ENCODE peak calls at places on chromosomes 5 and 9, in six cellular contexts. F, K, U, C, I and H are unnamed samples.

GRCh38 chr5:72140711-72141110 is 33.4 kb downstream of the MAP1B start:
- DNase-seq in F (no peak), K (no peak), U (no peak), C (no peak), I (no peak), H (no peak)

GRCh38 chr9:92325991-92326500 is 293 bp downstream of the CENPP start:
- DNase-seq in F (no peak), K (no peak), U (peak; percentile 41), C (peak; percentile 2), I (peak; percentile 30), H (no peak)

GRCh38 chr5:154648706-154649105 is 106.5 kb upstream of the LARP1 start:
- DNase-seq in F (no peak), K (no peak), U (no peak), C (peak; percentile 34), I (no peak), H (no peak)

GRCh38 chr5:74415695-74416102 is 224.8 kb downstream of the ENC1 start:
- DNase-seq in F (no peak), K (peak; percentile 35), U (no peak), C (no peak), I (no peak), H (no peak)

GRCh38 chr9:134502261-134503211 is 139.1 kb upstream of the COL5A1 start:
- DNase-seq in F (peak; percentile 46), K (no peak), U (no peak), C (peak; percentile 99), I (no peak), H (peak; percentile 95)

GRCh38 chr9:108517591-108518365 is 338.0 kb downstream of the ACTL7B start:
- DNase-seq in F (no peak), K (no peak), U (no peak), C (no peak), I (no peak), H (no peak)

GRCh38 chr9:32837551-32838058 is 54.3 kb downstream of the TMEM215 start:
- DNase-seq in F (no peak), K (no peak), U (no peak), C (no peak), I (no peak), H (no peak)

GRCh38 chr5:135062216-135063055 is 28.4 kb upstream of the PITX1 start:
- DNase-seq in F (no peak), K (no peak), U (no peak), C (no peak), I (no peak), H (no peak)

GRCh38 chr5:153530357-153531143 is 40.1 kb downstream of the GRIA1 start:
- DNase-seq in F (no peak), K (no peak), U (no peak), C (no peak), I (no peak), H (no peak)

GRCh38 chr9:97802276-97802675 is 50.8 kb upstream of the FOXE1 start:
- DNase-seq in F (no peak), K (no peak), U (no peak), C (peak; percentile 68), I (no peak), H (no peak)

GRCh38 chr5:34496258-34496657 is 159.9 kb upstream of the RAI14 start:
- DNase-seq in F (no peak), K (no peak), U (no peak), C (no peak), I (no peak), H (no peak)

DNA sequence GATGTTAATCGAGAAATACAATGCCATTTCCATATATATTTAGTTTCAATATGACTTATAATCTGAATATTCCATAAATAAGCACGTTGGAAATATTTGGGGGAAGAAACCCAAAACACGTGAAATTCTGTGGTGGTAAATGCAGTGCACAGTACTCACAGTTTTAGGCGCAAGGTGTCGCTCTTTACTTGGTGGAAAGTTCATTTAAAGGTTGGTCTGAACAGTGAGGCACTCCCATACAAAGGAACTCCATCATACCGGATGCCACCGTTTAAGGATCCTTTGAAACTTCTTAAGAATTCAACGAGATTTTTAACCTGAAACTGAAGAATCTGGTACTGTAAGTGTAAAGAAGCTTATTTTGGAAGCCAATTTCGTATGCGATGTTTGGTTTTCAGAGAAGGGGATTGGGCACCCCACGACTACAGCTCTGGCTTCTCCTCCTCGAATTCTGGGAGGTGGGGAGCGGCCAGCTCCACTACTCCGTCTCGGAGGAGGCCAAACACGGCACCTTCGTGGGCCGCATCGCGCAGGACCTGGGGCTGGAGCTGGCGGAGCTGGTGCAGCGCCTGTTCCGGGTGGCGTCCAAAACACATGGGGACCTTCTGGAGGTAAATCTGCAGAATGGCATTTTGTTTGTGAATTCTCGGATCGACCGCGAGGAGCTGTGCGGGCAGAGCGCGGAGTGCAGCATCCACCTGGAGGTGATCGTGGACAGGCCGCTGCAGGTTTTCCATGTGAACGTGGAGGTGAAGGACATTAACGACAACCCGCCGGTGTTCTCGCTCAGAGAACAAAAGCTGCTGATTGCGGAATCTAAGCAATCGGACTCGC is at the start of gene PCDHA11:
- DNase-seq in F (no peak), K (peak; percentile 45), U (no peak), C (no peak), I (no peak), H (peak; percentile 78)
- TF ChIP-seq CTCF in F (no peak), K (peak; percentile 41), U (peak; percentile 24), C (no peak), I (no peak), H (peak; percentile 63)

DNA sequence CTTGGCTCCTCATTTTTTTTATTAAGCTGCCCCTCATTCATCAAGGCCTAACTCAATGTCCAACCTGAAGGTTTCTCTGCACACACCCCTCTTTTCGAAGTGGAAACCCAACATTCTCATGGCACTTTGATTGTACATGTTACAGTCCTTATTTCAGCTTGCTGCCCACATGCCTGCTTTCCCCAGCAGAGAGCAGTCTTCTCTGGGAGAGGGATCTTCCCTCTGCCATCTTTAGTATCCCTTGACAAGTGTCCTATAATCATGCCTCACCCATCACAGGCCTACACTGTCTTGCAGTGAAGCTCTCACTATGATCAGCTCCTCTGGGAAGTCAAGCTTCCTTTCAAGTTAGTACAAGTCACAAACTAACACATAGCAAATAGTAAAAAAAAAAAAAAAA is 175.1 kb downstream of the ACER2 start:
- DNase-seq in F (no peak), K (no peak), U (no peak), C (no peak), I (no peak), H (no peak)
- TF ChIP-seq CTCF in F (no peak), K (no peak), U (no peak), C (no peak), I (no peak), H (no peak)

GRCh38 chr9:90773593-90773992 is 28.0 kb upstream of the SYK start:
- DNase-seq in F (no peak), K (no peak), U (no peak), C (no peak), I (peak; percentile 34), H (no peak)
- TF ChIP-seq CTCF in F (no peak), K (peak; percentile 38), U (peak; percentile 44), C (peak; percentile 24), I (peak; percentile 26), H (peak; percentile 38)

GRCh38 chr9:74573792-74574191 is 76.7 kb downstream of the RORB start:
- DNase-seq in F (no peak), K (no peak), U (no peak), C (no peak), I (peak; percentile 15), H (no peak)

GRCh38 chr9:74577956-74578355 is 80.8 kb downstream of the RORB start:
- DNase-seq in F (no peak), K (no peak), U (no peak), C (peak; percentile 3), I (no peak), H (no peak)
- TF ChIP-seq CTCF in F (no peak), K (no peak), U (peak; percentile 15), C (peak; percentile 51), I (peak; percentile 33), H (peak; percentile 45)

DNA sequence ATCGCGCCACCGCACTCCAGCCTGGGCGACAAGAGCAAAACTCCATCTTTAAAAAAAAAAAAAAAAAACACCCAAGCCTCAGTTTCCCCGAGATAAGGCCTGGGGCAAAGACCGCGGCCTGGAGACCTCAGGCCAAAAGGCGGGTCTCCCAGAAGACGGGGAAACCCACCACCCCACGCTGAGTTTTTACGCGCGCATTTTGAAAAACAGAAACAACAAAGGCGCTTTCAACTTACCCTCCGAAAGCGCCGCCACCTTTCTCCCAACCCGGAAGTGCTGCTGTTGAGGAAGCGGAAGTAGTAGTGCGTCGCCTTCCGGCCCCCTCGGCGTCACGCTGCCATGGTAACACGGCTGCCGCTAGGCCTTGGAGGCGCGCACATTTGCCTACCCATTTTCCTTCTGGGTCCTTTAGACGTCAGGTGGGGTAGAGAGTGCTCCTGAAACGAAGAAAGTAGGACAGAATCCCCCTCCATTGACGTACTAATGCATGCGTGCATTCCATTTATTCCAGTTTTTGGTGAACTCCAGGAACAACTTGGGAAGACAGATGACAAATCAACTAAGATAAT is at the start of gene TTF1:
- DNase-seq in F (peak; percentile 93), K (peak; percentile 92), U (peak; percentile 93), C (peak; percentile 88), I (peak; percentile 96), H (peak; percentile 94)
- TF ChIP-seq CTCF in F (no peak), K (no peak), U (no peak), C (no peak), I (no peak), H (no peak)

GRCh38 chr9:104494808-104495207 is 9.3 kb upstream of the OR13F1 start:
- DNase-seq in F (no peak), K (no peak), U (no peak), C (no peak), I (no peak), H (no peak)
- TF ChIP-seq CTCF in F (no peak), K (peak; percentile 45), U (no peak), C (no peak), I (no peak), H (peak; percentile 33)

DNA sequence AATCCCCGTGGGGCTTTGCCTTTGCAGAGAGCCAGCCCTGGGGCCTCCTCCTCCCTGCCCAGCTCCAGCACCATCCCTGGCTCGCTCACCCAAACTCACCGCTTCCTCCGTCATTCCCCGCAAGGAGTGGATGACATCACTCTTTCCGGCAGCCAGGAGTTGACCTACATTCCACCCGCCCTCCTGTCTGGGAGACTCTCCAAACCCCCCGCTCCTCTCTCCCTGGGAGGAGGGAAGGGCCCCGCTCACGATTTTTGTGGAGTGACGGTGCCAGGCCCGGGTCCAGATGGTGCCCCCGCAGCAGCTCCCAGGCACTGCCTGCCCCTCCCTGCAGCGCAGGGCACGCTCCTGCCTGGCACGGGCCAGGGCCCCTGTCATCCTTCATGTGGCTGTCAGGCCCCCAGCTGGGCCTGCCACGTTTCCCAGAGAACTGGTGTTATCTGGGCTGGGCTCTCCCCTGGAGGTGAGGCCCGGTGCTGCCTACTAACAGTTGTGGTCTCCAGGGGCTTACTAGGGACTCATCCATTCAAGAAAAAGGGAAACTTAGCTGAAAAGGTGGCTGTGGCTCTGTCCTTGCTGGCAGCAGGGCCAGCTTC is 52.3 kb downstream of the NTNG2 start:
- DNase-seq in F (peak; percentile 77), K (peak; percentile 44), U (no peak), C (peak; percentile 96), I (no peak), H (no peak)
- TF ChIP-seq CTCF in F (no peak), K (no peak), U (no peak), C (peak; percentile 23), I (no peak), H (no peak)

GRCh38 chr5:61641748-61642565 is 309.9 kb downstream of the ZSWIM6 start:
- DNase-seq in F (no peak), K (no peak), U (no peak), C (no peak), I (no peak), H (no peak)
- TF ChIP-seq CTCF in F (no peak), K (no peak), U (peak; percentile 14), C (peak; percentile 20), I (peak; percentile 1), H (peak; percentile 24)